ENCODE peak calls at places on chromosomes 6 and 20, in six cellular contexts. Q, D, O, M, N and V are unnamed samples. For H3K36me3 and H3K4me1, the result is how much of the 10 kb centered on the place peaks cover.

GRCh38 chr6:84581494-84582259 is 182.7 kb downstream of the TBX18 start:
- DNase-seq in Q (no peak), O (no peak), D (no peak), N (peak), M (no peak), V (no peak)

GRCh38 chr6:1633366-1634021 is 23.8 kb downstream of the FOXC1 start:
- DNase-seq in M (no peak), Q (no peak), D (no peak), N (no peak), O (no peak), V (no peak)

GRCh38 chr20:5270608-5271007 is 46.1 kb downstream of the PROKR2 start:
- DNase-seq in Q (no peak), D (no peak), O (no peak), M (no peak), N (no peak), V (no peak)

GRCh38 chr20:329851-330232 is 4.5 kb downstream of the SOX12 start:
- DNase-seq in N (no peak), D (no peak), Q (no peak), O (no peak), M (no peak), V (no peak)

GRCh38 chr6:52124126-52125121 is 37.0 kb upstream of the PKHD1 start:
- DNase-seq in N (no peak), O (no peak), Q (no peak), M (no peak), D (no peak), V (no peak)

GRCh38 chr20:44401052-44401769 is 45.7 kb downstream of the HNF4A start:
- DNase-seq in N (no peak), Q (no peak), O (no peak), M (no peak), D (no peak), V (no peak)

GRCh38 chr20:62774762-62775161 is 21.5 kb upstream of the MRGBP start:
- DNase-seq in Q (no peak), O (no peak), N (peak), D (no peak), M (no peak), V (no peak)

GRCh38 chr6:57123111-57123510 is 33.1 kb downstream of the ZNF451 start:
- DNase-seq in M (no peak), O (no peak), N (no peak), Q (no peak), D (no peak), V (no peak)

GRCh38 chr6:40978687-40979289 is 60.2 kb downstream of the UNC5CL start:
- DNase-seq in D (no peak), Q (no peak), M (no peak), N (no peak), O (no peak), V (no peak)

GRCh38 chr6:24930386-24930785 is 5.4 kb downstream of the RIPOR2 start:
- DNase-seq in M (no peak), N (no peak), O (peak), Q (no peak), D (no peak), V (no peak)

GRCh38 chr6:165705941-165706340 is 42.9 kb upstream of the PDE10A start:
- DNase-seq in M (no peak), Q (no peak), D (no peak), O (no peak), N (no peak), V (no peak)

GRCh38 chr6:132968419-132968950 is 154.1 kb downstream of the RPS12 start:
- DNase-seq in N (no peak), O (no peak), M (no peak), D (no peak), Q (no peak), V (no peak)

GRCh38 chr6:146032387-146032786 is 3.5 kb downstream of the GRM1 start:
- DNase-seq in M (no peak), O (no peak), Q (no peak), N (no peak), D (no peak), V (no peak)

GRCh38 chr6:169625376-169625775 is 76.5 kb downstream of the WDR27 start:
- DNase-seq in N (no peak), O (no peak), M (no peak), Q (no peak), D (no peak), V (no peak)

GRCh38 chr20:47220161-47220582 is 136.3 kb downstream of the ZMYND8 start:
- DNase-seq in O (peak), N (peak), Q (no peak), D (no peak), M (peak), V (no peak)

GRCh38 chr20:58994390-58995159 is 12.5 kb downstream of the CTSZ start:
- DNase-seq in M (no peak), N (no peak), D (no peak), O (no peak), Q (no peak), V (no peak)

GRCh38 chr6:138912308-138912707 is 75.7 kb downstream of the REPS1 start:
- DNase-seq in O (no peak), M (no peak), N (no peak), Q (no peak), D (no peak), V (no peak)
- H3K36me3 ChIP-seq in O (under half), M (half or more), N (under half), Q (under half), D (under half), V (under half)

GRCh38 chr20:32979201-32979998 is 24.8 kb downstream of the SUN5 start:
- DNase-seq in M (no peak), Q (no peak), D (no peak), O (no peak), N (no peak), V (no peak)

GRCh38 chr20:32983459-32984112 is 20.6 kb downstream of the SUN5 start:
- DNase-seq in O (no peak), M (no peak), D (no peak), N (no peak), Q (no peak), V (no peak)

GRCh38 chr20:32982617-32983458 is 21.4 kb downstream of the SUN5 start:
- DNase-seq in O (no peak), N (peak), M (no peak), Q (no peak), D (no peak), V (peak)

GRCh38 chr20:32980131-32980941 is 23.9 kb downstream of the SUN5 start:
- DNase-seq in O (no peak), D (no peak), Q (no peak), N (no peak), M (no peak), V (no peak)

DNA sequence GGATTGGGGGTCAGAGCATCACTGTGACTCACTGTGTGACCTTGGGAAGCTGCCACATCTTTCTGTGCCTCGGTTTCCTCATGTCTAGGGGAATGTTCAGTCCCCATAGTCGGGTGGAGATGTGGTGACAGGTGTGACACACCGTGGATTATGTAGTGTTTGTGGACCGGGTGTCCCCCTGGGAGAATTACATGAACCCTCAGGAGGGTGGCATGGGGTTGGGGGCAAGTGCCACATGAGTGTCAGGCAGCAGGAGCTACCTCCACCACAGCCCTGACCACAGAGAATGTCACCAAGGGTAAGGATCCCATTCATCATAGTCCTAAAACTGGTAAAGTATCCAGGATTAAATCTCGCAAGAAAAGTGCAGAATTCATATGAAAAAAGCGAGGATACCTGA is 23.2 kb downstream of the SUN5 start:
- DNase-seq in N (no peak), M (no peak), D (no peak), Q (no peak), O (no peak), V (no peak)
- H3K4me1 ChIP-seq in N (under half), M (under half), D (under half), Q (under half), O (under half), V (under half)

DNA sequence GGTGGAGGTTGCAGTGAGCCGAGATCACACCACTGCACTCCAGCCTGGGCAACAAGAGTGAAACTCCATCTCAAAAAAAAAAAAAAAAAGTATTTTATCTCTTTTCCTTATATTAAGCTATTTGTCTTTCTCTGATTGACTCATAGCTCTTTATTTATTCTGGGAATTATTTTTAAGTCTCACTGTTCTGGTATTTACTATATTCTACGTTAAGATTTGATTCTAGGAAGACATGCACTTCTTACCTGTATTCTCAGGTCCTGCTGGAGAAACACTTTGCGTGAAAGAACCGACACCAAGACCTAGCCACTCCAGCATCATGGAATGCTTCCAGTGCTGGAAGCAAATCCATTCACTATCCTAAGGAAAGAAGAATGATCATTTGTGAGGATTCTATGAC is 17.6 kb downstream of the ZNFX1 start:
- DNase-seq in Q (no peak), M (no peak), N (no peak), D (no peak), O (no peak), V (no peak)
- H3K36me3 ChIP-seq in Q (under half), M (half or more), N (half or more), D (under half), O (under half), V (half or more)

DNA sequence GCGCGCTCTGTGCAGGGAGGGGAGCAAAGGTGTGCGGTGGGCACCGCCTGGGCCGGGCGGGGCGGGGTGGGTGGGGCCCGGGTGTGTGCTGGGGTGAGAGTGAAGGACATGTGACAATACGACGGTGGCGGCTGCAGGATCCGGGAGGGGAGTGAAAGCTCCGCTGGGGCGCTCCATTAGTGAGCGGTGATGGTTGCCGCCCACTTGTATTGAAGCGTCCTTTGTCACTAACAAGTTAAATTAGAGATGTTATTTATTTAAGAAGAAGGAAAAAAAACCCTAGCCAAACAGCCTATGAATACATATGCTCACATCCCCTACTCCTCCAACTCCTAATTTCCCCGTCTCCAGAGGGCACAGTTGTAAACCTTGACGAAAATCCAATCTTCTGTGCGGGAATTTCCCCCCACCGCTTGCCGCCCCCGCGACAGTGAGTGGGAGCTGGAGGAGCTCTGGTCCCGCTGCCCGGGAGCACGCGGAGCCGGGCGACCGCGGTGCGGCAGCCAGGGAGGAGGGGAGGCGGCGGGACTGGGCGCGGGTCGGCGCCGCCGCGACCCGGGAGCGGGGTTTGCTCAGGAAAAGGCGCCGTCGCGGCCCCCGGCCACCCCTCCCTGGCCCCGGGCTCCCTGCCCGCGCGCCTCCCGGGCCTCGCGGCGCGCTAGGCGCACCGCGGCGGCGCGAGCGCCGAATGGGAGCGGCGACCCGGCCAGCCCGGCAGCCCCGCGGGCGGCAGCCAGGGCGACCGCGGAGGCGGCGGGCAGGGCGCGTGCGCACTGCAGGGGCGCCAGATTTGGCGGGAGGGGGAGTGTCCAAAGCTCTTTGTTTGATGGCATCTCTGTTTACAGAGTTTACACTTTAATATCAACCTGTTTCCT is at the start of gene MYB:
- DNase-seq in M (peak), Q (no peak), D (peak), O (peak), N (peak), V (peak)
- H3K4me1 ChIP-seq in M (under half), Q (under half), D (under half), O (under half), N (under half), V (under half)

GRCh38 chr6:14984454-14984853 is 261.4 kb upstream of the JARID2 start:
- DNase-seq in D (peak), Q (no peak), N (no peak), O (no peak), M (no peak), V (peak)
- H3K36me3 ChIP-seq in D (under half), Q (under half), N (under half), O (under half), M (under half), V (under half)

GRCh38 chr6:105873799-105874198 is 212.3 kb upstream of the PRDM1 start:
- DNase-seq in O (no peak), M (peak), D (no peak), Q (no peak), N (no peak), V (no peak)
- H3K4me1 ChIP-seq in O (under half), M (half or more), D (under half), Q (under half), N (under half), V (under half)

GRCh38 chr6:42967228-42967627 is 6.7 kb downstream of the GNMT start:
- DNase-seq in Q (no peak), N (no peak), D (no peak), M (no peak), O (no peak), V (no peak)

GRCh38 chr6:42968126-42968701 is 7.7 kb downstream of the GNMT start:
- DNase-seq in Q (no peak), N (no peak), O (no peak), D (no peak), M (no peak), V (no peak)

GRCh38 chr6:42969431-42969830 is 8.9 kb downstream of the GNMT start:
- DNase-seq in Q (no peak), O (no peak), D (no peak), N (no peak), M (no peak), V (no peak)

GRCh38 chr6:42969934-42970333 is 9.0 kb downstream of the PEX6 start:
- DNase-seq in M (no peak), O (no peak), Q (no peak), N (no peak), D (no peak), V (no peak)

GRCh38 chr6:42968783-42969182 is 8.2 kb downstream of the GNMT start:
- DNase-seq in D (no peak), N (no peak), M (no peak), O (no peak), Q (no peak), V (no peak)
- H3K36me3 ChIP-seq in D (under half), N (under half), M (under half), O (under half), Q (under half), V (half or more)